ENCODE peak calls at places on chromosomes 12 and 14, in eight cellular contexts. N, A, P, F, E, U, T and L are unnamed samples.

GRCh38 chr14:101007004-101007614 is 103.6 kb upstream of the RTL1 start:
- DNase-seq in N (no peak), U (no peak), P (no peak), E (no peak), F (no peak), T (no peak), A (peak; percentile 27), L (no peak)

GRCh38 chr12:17975763-17976162 is 114.2 kb downstream of the RERGL start:
- DNase-seq in E (no peak), T (no peak), U (no peak), F (no peak), A (no peak), N (no peak), P (no peak), L (no peak)

GRCh38 chr12:9124346-9125031 is 8.8 kb upstream of the A2M start:
- DNase-seq in E (peak; percentile 61), A (no peak), N (no peak), P (no peak), U (no peak), F (no peak), T (no peak), L (no peak)

GRCh38 chr12:34301251-34302130 is 279.2 kb downstream of the ALG10 start:
- DNase-seq in E (peak; percentile 49), F (no peak), T (no peak), U (no peak), P (no peak), A (no peak), N (no peak), L (no peak)

GRCh38 chr14:22221508-22221907 is 367.5 kb downstream of the DAD1 start:
- DNase-seq in U (no peak), P (peak; percentile 4), F (no peak), T (peak; percentile 4), N (no peak), A (no peak), E (no peak), L (no peak)

GRCh38 chr12:21697829-21698630 is 40.4 kb upstream of the LDHB start:
- DNase-seq in N (no peak), P (peak; percentile 22), A (no peak), U (no peak), F (no peak), T (peak; percentile 34), E (no peak), L (no peak)

GRCh38 chr12:78210894-78211302 is 380.2 kb downstream of the NAV3 start:
- DNase-seq in F (no peak), A (no peak), P (no peak), T (no peak), N (no peak), E (no peak), U (no peak), L (peak; percentile 93)

GRCh38 chr14:79613625-79614024 is 597.7 kb downstream of the DIO2 start:
- DNase-seq in P (no peak), U (no peak), A (no peak), F (no peak), T (no peak), N (no peak), E (no peak), L (no peak)

GRCh38 chr14:60485600-60486251 is at the start of gene C14orf39:
- DNase-seq in F (no peak), N (no peak), P (peak; percentile 84), U (no peak), A (peak; percentile 56), T (peak; percentile 78), E (peak; percentile 66), L (no peak)

GRCh38 chr12:80509781-80510556 is 65.9 kb downstream of the PTPRQ start:
- DNase-seq in T (no peak), A (no peak), N (no peak), P (peak; percentile 3), F (no peak), U (no peak), E (no peak), L (peak; percentile 91)

GRCh38 chr14:42918615-42919014 is 1311.9 kb downstream of the LRFN5 start:
- DNase-seq in F (no peak), A (no peak), T (no peak), P (no peak), U (no peak), E (no peak), N (no peak), L (no peak)

GRCh38 chr14:51596473-51596870 is 55.2 kb upstream of the FRMD6 start:
- DNase-seq in U (peak; percentile 28), P (no peak), E (no peak), F (no peak), A (no peak), T (no peak), N (no peak), L (no peak)

GRCh38 chr12:15788266-15789214 is 648 bp downstream of the EPS8 start:
- DNase-seq in F (no peak), U (peak; percentile 0), E (peak; percentile 61), A (peak; percentile 63), T (peak; percentile 59), P (no peak), N (no peak), L (no peak)

GRCh38 chr12:49983892-49984291 is 11.1 kb downstream of the AQP6 start:
- DNase-seq in F (no peak), U (no peak), P (peak; percentile 62), E (no peak), N (no peak), T (peak; percentile 86), A (no peak), L (no peak)

GRCh38 chr12:124397807-124398577 is 103.1 kb downstream of the RFLNA start:
- DNase-seq in P (no peak), E (no peak), N (no peak), F (no peak), U (no peak), T (no peak), A (peak; percentile 69), L (no peak)
- H3K36me3 ChIP-seq in P (peaks cover 14% of the 10 kb centered on the region), E (peaks cover 96% of the 10 kb centered on the region), N (peaks cover 28% of the 10 kb centered on the region), F (peaks cover 49% of the 10 kb centered on the region), U (peaks cover 16% of the 10 kb centered on the region), T (no peaks in the 10 kb centered on the region), A (no peaks in the 10 kb centered on the region), L (peaks cover 40% of the 10 kb centered on the region)

GRCh38 chr12:66695130-66695529 is 16.3 kb upstream of the GRIP1 start:
- DNase-seq in P (no peak), T (no peak), N (no peak), E (no peak), A (no peak), F (no peak), U (no peak), L (no peak)
- H3K27me3 ChIP-seq in P (peaks cover 14% of the 10 kb centered on the region), T (no peaks in the 10 kb centered on the region), N (no peaks in the 10 kb centered on the region), E (no peaks in the 10 kb centered on the region), A (no peaks in the 10 kb centered on the region), F (no peaks in the 10 kb centered on the region), U (no peaks in the 10 kb centered on the region), L (no peaks in the 10 kb centered on the region)

GRCh38 chr14:73739899-73740685 is 25.9 kb upstream of the PNMA1 start:
- DNase-seq in A (no peak), P (no peak), U (no peak), T (no peak), F (no peak), N (no peak), E (no peak), L (no peak)
- TF ChIP-seq CTCF in A (no peak), P (no peak), U (no peak), T (no peak), F (no peak), N (no peak), E (no peak), L (no peak)

GRCh38 chr12:54413284-54414190 is 5.5 kb downstream of the ITGA5 start:
- DNase-seq in E (peak; percentile 88), U (peak; percentile 72), A (no peak), F (no peak), N (no peak), T (no peak), P (no peak), L (no peak)

GRCh38 chr12:54412348-54412747 is 6.7 kb downstream of the ITGA5 start:
- DNase-seq in A (no peak), P (no peak), E (no peak), N (no peak), T (no peak), F (no peak), U (no peak), L (no peak)

GRCh38 chr12:54414191-54414525 is 4.9 kb downstream of the ITGA5 start:
- DNase-seq in U (no peak), P (no peak), T (no peak), F (no peak), E (no peak), A (no peak), N (no peak), L (no peak)

GRCh38 chr12:54411398-54412241 is 7.4 kb downstream of the ITGA5 start:
- DNase-seq in F (peak; percentile 95), P (no peak), U (no peak), N (no peak), A (no peak), T (no peak), E (peak; percentile 91), L (peak; percentile 98)

GRCh38 chr12:54412786-54413185 is 6.3 kb downstream of the ITGA5 start:
- DNase-seq in P (no peak), N (no peak), F (no peak), T (no peak), E (no peak), U (no peak), A (no peak), L (no peak)
- H3K36me3 ChIP-seq in P (peaks cover 3% of the 10 kb centered on the region), N (peaks cover 62% of the 10 kb centered on the region), F (peaks cover 20% of the 10 kb centered on the region), T (no peaks in the 10 kb centered on the region), E (peaks cover 33% of the 10 kb centered on the region), U (peaks cover 10% of the 10 kb centered on the region), A (no peaks in the 10 kb centered on the region), L (peaks cover 23% of the 10 kb centered on the region)

GRCh38 chr12:13976880-13977279 is 4.5 kb downstream of the GRIN2B start:
- DNase-seq in N (no peak), E (no peak), T (no peak), U (no peak), A (no peak), F (no peak), P (no peak), L (no peak)

GRCh38 chr12:13981296-13981962 is at the start of gene GRIN2B:
- DNase-seq in T (peak; percentile 58), N (no peak), A (no peak), U (no peak), P (peak; percentile 15), F (no peak), E (peak; percentile 77), L (no peak)

GRCh38 chr12:13976028-13976584 is 5.3 kb downstream of the GRIN2B start:
- DNase-seq in T (peak; percentile 12), U (no peak), E (no peak), N (no peak), A (no peak), F (no peak), P (no peak), L (no peak)

GRCh38 chr12:13982010-13982409 is 608 bp upstream of the GRIN2B start:
- DNase-seq in F (no peak), T (peak; percentile 85), A (no peak), N (no peak), E (no peak), P (peak; percentile 38), U (no peak), L (no peak)

GRCh38 chr12:13980548-13981295 is 680 bp downstream of the GRIN2B start:
- DNase-seq in T (peak; percentile 64), U (no peak), P (peak; percentile 12), E (peak; percentile 76), A (no peak), N (no peak), F (no peak), L (no peak)
- H3K27me3 ChIP-seq in T (peaks cover 76% of the 10 kb centered on the region), U (no peaks in the 10 kb centered on the region), P (peaks cover 30% of the 10 kb centered on the region), E (peaks cover 88% of the 10 kb centered on the region), A (no peaks in the 10 kb centered on the region), N (no peaks in the 10 kb centered on the region), F (peaks cover 46% of the 10 kb centered on the region), L (peaks cover 3% of the 10 kb centered on the region)

GRCh38 chr14:105487986-105488777 is 1.5 kb downstream of the CRIP1 start:
- DNase-seq in F (no peak), N (no peak), U (no peak), P (no peak), A (no peak), E (no peak), T (no peak), L (no peak)
- TF ChIP-seq CTCF in F (no peak), N (no peak), U (no peak), P (no peak), A (no peak), E (no peak), T (no peak), L (no peak)